ENCODE peak calls at places on chromosome 12, in eight cellular contexts. K, N, S, L, C, G, R and U are unnamed samples.

GRCh38 chr12:116644806-116645205 is 85.6 kb downstream of the MAP1LC3B2 start:
- DNase-seq in K (no peak), N (no peak), S (no peak), L (no peak), C (no peak), G (no peak), R (no peak), U (no peak)

GRCh38 chr12:124621296-124621660 is 53.9 kb upstream of the NCOR2 start:
- DNase-seq in K (no peak), N (no peak), S (peak), L (no peak), C (peak), G (no peak), R (no peak), U (peak)

GRCh38 chr12:102026728-102027127 is 35.1 kb downstream of the WASHC3 start:
- DNase-seq in K (no peak), N (no peak), S (no peak), L (no peak), C (no peak), G (no peak), R (no peak), U (no peak)

GRCh38 chr12:96402061-96402460 is 1.8 kb upstream of the CDK17 start:
- DNase-seq in K (no peak), N (no peak), S (no peak), L (peak), C (no peak), G (no peak), R (no peak), U (no peak)

GRCh38 chr12:112978163-112979081 is at the start of gene OAS2:
- DNase-seq in K (peak), N (peak), S (peak), L (peak), C (peak), G (peak), R (no peak), U (peak)

GRCh38 chr12:51777457-51777856 is 71.1 kb downstream of the FIGNL2 start:
- DNase-seq in K (no peak), N (no peak), S (no peak), L (no peak), C (no peak), G (no peak), R (no peak), U (no peak)

GRCh38 chr12:10388611-10389010 is 1.2 kb downstream of the KLRK1 start:
- DNase-seq in K (no peak), N (no peak), S (no peak), L (no peak), C (no peak), G (no peak), R (no peak), U (no peak)

GRCh38 chr12:47236109-47236714 is 156.5 kb upstream of the AMIGO2 start:
- DNase-seq in K (no peak), N (peak), S (no peak), L (no peak), C (no peak), G (peak), R (no peak), U (peak)

GRCh38 chr12:110677206-110677911 is 11.6 kb downstream of the HVCN1 start:
- DNase-seq in K (peak), N (no peak), S (no peak), L (no peak), C (no peak), G (no peak), R (no peak), U (no peak)

GRCh38 chr12:57725851-57726150 is 12.7 kb downstream of the AGAP2 start:
- DNase-seq in K (peak), N (no peak), S (no peak), L (no peak), C (no peak), G (no peak), R (no peak), U (no peak)

GRCh38 chr12:46370792-46371717 is 1.5 kb downstream of the SLC38A2 start:
- DNase-seq in K (peak), N (peak), S (peak), L (peak), C (peak), G (no peak), R (peak), U (peak)

GRCh38 chr12:53344824-53345485 is 8.8 kb upstream of the SP7 start:
- DNase-seq in K (peak), N (peak), S (peak), L (peak), C (peak), G (no peak), R (peak), U (peak)

GRCh38 chr12:86331457-86331856 is 75.3 kb upstream of the MGAT4C start:
- DNase-seq in K (no peak), N (no peak), S (no peak), L (no peak), C (no peak), G (no peak), R (no peak), U (no peak)

GRCh38 chr12:18868673-18869072 is 130.8 kb downstream of the CAPZA3 start:
- DNase-seq in K (no peak), N (no peak), S (no peak), L (no peak), C (no peak), G (no peak), R (no peak), U (no peak)

GRCh38 chr12:40016960-40017359 is 88.9 kb downstream of the SLC2A13 start:
- DNase-seq in K (no peak), N (peak), S (no peak), L (no peak), C (no peak), G (no peak), R (no peak), U (peak)

GRCh38 chr12:124466200-124467128 is 100.9 kb downstream of the NCOR2 start:
- DNase-seq in K (peak), N (no peak), S (peak), L (peak), C (no peak), G (peak), R (no peak), U (no peak)

GRCh38 chr12:124919646-124920352 is 5.3 kb upstream of the UBC start:
- DNase-seq in K (peak), N (peak), S (no peak), L (peak), C (no peak), G (no peak), R (no peak), U (no peak)